ENCODE peak calls at places on chromosomes 7 and 10, in eight cellular contexts. Y, Q, P, O, K, E, F and Z are unnamed samples.

GRCh38 chr7:29612596-29612995 is 49.0 kb downstream of the PRR15 start:
- DNase-seq in Y (no peak), Q (no peak), P (no peak), O (peak), K (no peak), E (no peak), F (no peak), Z (peak)

GRCh38 chr7:35624299-35625186 is 70.4 kb downstream of the HERPUD2 start:
- DNase-seq in Y (peak), Q (peak), P (peak), O (peak), K (no peak), E (no peak), F (no peak), Z (peak)

GRCh38 chr7:92034116-92034515 is 93.5 kb downstream of the AKAP9 start:
- DNase-seq in Y (no peak), Q (no peak), P (no peak), O (no peak), K (no peak), E (no peak), F (no peak), Z (no peak)

GRCh38 chr7:2734084-2734601 is 46.1 kb downstream of the AMZ1 start:
- DNase-seq in Y (no peak), Q (no peak), P (no peak), O (no peak), K (peak), E (peak), F (peak), Z (no peak)

GRCh38 chr7:132472463-132473120 is 103.7 kb downstream of the PLXNA4 start:
- DNase-seq in Y (no peak), Q (peak), P (no peak), O (peak), K (no peak), E (peak), F (no peak), Z (peak)

GRCh38 chr10:129916506-129916995 is 47.5 kb downstream of the EBF3 start:
- DNase-seq in Y (no peak), Q (no peak), P (no peak), O (no peak), K (no peak), E (peak), F (no peak), Z (no peak)

GRCh38 chr7:86904949-86905834 is 154.3 kb downstream of the ELAPOR2 start:
- DNase-seq in Y (no peak), Q (peak), P (peak), O (peak), K (no peak), E (no peak), F (no peak), Z (peak)

GRCh38 chr7:67407351-67407750 is 410.7 kb downstream of the TYW1 start:
- DNase-seq in Y (no peak), Q (no peak), P (no peak), O (no peak), K (peak), E (no peak), F (no peak), Z (no peak)

GRCh38 chr7:101589976-101590662 is 39.0 kb downstream of the MYL10 start:
- DNase-seq in Y (peak), Q (peak), P (no peak), O (no peak), K (no peak), E (no peak), F (no peak), Z (no peak)

GRCh38 chr10:100670828-100671479 is 74.4 kb upstream of the PAX2 start:
- DNase-seq in Y (peak), Q (no peak), P (peak), O (no peak), K (no peak), E (no peak), F (no peak), Z (no peak)

GRCh38 chr7:33888206-33888605 is 17.1 kb upstream of the BMPER start:
- DNase-seq in Y (no peak), Q (peak), P (no peak), O (peak), K (no peak), E (no peak), F (no peak), Z (no peak)

GRCh38 chr7:80414331-80414730 is 97.5 kb downstream of the GNAT3 start:
- DNase-seq in Y (no peak), Q (no peak), P (no peak), O (no peak), K (no peak), E (no peak), F (no peak), Z (no peak)

GRCh38 chr10:7107287-7107686 is 303.5 kb downstream of the SFMBT2 start:
- DNase-seq in Y (no peak), Q (peak), P (no peak), O (peak), K (no peak), E (no peak), F (no peak), Z (no peak)

GRCh38 chr7:33874943-33875342 is 30.4 kb upstream of the BMPER start:
- DNase-seq in Y (no peak), Q (no peak), P (no peak), O (peak), K (no peak), E (no peak), F (no peak), Z (peak)

DNA sequence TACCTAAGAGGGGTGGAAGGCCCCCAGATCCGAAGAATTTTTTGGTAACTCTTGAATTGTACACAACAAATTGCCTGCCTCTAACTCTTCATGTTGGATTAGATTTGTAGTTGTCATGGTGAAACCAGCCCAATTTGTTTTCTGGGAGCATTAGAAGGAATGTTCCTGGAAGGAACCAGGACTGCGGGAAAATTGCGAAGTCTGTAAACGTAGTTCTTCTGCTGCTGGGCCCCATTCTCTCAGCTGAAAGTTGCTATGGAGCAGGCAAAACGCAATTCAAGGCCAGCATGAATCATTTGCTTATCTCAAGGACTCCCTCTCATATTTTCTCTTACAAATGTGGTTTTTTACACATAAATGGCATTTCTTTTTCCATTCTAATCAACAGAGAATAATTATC is 124.7 kb upstream of the TMEM72 start:
- DNase-seq in Y (no peak), Q (no peak), P (no peak), O (peak), K (no peak), E (no peak), F (no peak), Z (peak)
- TF ChIP-seq CTCF in Y (no peak), Q (no peak), P (no peak), O (no peak), K (no peak), E (no peak), F (no peak), Z (no peak)

GRCh38 chr7:43926193-43927043 is at the start of gene UBE2D4:
- DNase-seq in Y (peak), Q (peak), P (peak), O (peak), K (peak), E (peak), F (peak), Z (peak)
- TF ChIP-seq CTCF in Y (peak), Q (no peak), P (no peak), O (no peak), K (no peak), E (peak), F (no peak), Z (peak)

GRCh38 chr10:14543048-14543903 is 212.6 kb upstream of the FRMD4A start:
- DNase-seq in Y (peak), Q (no peak), P (no peak), O (peak), K (no peak), E (no peak), F (no peak), Z (no peak)
- TF ChIP-seq CTCF in Y (peak), Q (no peak), P (peak), O (peak), K (peak), E (no peak), F (no peak), Z (peak)

DNA sequence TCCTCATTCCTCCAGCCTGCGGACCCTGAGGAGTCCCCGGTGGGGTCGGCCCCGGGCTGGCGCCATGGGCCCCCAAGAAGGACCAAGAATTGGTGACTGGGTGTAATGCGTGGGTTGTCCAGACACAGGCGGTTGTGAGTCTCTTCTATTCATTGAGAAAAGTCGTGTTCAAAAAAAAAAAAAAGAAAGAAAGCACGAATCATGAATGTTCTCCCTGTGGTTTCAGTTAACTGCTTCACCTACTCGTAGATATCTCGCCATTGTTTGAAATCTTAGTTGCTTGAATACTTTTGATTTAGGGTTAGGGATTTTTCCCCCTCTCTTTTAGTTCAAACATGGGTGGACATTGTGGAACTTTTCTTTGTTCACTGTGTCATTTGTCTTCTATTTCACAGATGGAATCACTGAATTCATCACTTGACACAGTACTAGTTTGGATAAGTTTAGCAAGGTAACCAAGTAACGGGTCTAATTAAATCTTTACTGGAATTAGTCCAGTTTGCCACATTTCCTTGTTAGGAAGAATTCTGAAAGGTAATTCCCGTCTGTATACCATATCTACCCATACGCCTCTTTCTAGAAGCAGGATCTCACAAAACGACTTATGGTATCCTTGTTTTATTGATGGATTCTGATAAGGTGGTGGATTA is 775 bp downstream of the STARD3NL start:
- DNase-seq in Y (no peak), Q (no peak), P (no peak), O (no peak), K (no peak), E (no peak), F (no peak), Z (peak)
- TF ChIP-seq CTCF in Y (no peak), Q (peak), P (no peak), O (peak), K (peak), E (no peak), F (no peak), Z (peak)

DNA sequence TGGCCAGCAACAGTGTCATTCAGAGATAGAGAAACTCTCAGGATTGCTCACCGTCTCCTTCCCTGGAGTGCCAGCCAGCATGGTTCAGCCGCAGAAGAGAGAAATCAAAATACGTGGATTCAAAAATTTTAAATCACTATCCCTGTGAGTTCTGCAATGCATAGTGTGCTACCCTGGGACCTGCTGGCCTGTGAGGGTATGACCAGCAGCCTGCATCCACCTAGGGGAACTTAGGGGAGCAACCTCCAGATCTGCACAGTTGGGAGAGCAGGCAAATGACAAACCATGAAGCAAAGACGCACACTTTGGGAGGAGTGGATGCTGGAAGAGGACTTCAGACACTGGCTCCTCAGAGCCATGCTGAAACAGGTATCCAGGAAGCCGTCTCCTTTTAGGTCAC is 639.3 kb downstream of the TNS3 start:
- DNase-seq in Y (no peak), Q (no peak), P (no peak), O (no peak), K (no peak), E (no peak), F (no peak), Z (no peak)
- TF ChIP-seq CTCF in Y (no peak), Q (no peak), P (no peak), O (no peak), K (no peak), E (no peak), F (no peak), Z (no peak)

DNA sequence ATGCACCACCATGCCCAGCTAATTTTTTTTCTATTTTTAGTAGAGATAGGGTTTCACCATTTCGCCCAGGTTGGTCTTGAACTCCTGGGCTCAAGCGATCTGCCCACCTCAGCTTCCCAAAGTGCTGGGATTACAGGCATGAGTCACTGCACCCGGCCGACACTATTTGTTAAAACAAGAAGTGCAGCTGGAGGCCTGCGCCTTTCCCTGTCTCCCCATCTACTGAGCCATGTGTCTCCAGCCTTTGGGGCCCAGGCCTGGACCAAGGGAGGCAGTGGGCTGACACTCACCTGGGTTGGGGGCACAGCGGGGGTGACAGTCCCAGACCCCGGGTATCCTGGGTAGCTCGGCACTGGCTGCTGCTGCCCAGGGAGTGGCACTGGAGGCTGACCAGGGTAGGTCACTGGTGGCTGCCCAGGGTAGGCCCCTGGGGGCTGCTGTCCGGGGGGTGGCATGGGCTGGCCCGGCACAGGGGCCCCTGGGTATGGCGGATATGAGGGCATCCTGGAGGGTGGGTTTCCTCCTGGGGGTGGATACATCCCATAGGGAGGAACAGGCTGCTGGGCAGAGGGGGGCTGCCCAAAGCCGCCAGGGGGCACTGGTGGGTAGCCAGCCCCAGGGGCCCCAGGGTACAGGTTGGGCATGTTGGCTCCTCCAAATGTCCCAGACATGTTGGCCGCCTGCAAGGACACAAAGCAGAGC is 36.3 kb downstream of the PLAC9 start:
- DNase-seq in Y (no peak), Q (no peak), P (peak), O (no peak), K (no peak), E (peak), F (no peak), Z (no peak)
- TF ChIP-seq CTCF in Y (peak), Q (no peak), P (peak), O (peak), K (peak), E (no peak), F (no peak), Z (peak)

GRCh38 chr10:120948889-120949382 is 97.8 kb downstream of the WDR11 start:
- DNase-seq in Y (peak), Q (peak), P (peak), O (peak), K (no peak), E (peak), F (peak), Z (peak)
- TF ChIP-seq CTCF in Y (peak), Q (peak), P (peak), O (peak), K (peak), E (peak), F (peak), Z (peak)